ENCODE peak calls at places on chromosomes 11 and 22, in five cellular contexts. One of them, this sample, is unnamed.
A peak's percentile ranks its signal among the peaks of the same experiment; 100 is the strongest.

GRCh38 chr22:21064917-21065864 is 19.4 kb downstream of the LRRC74B start:
- DNase-seq in AG10803: peak; percentile 23
- DNase-seq in K562: peak; percentile 20
- DNase-seq in mesothelial cell of epicardium: no peak
- DNase-seq in tibial artery: no peak
- DNase-seq in this sample: no peak

GRCh38 chr22:27164781-27165503 is 507.6 kb downstream of the MIAT start:
- DNase-seq in tibial artery: no peak
- DNase-seq in K562: no peak
- DNase-seq in AG10803: no peak
- DNase-seq in mesothelial cell of epicardium: no peak
- DNase-seq in this sample: no peak

GRCh38 chr22:49299821-49300231 is 527.8 kb downstream of the BRD1 start:
- DNase-seq in AG10803: no peak
- DNase-seq in tibial artery: peak; percentile 11
- DNase-seq in K562: no peak
- DNase-seq in mesothelial cell of epicardium: peak; percentile 13
- DNase-seq in this sample: no peak

GRCh38 chr11:48307760-48308386 is 1.9 kb downstream of the OR4S1 start:
- DNase-seq in AG10803: peak; percentile 54
- DNase-seq in K562: peak; percentile 45
- DNase-seq in tibial artery: peak; percentile 55
- DNase-seq in mesothelial cell of epicardium: no peak
- DNase-seq in this sample: peak; percentile 49

GRCh38 chr11:75523189-75523588 is 2.6 kb downstream of the GDPD5 start:
- DNase-seq in AG10803: no peak
- DNase-seq in mesothelial cell of epicardium: no peak
- DNase-seq in K562: no peak
- DNase-seq in tibial artery: no peak
- DNase-seq in this sample: no peak

GRCh38 chr22:29719894-29720645 is at the start of gene CABP7:
- DNase-seq in tibial artery: no peak
- DNase-seq in mesothelial cell of epicardium: no peak
- DNase-seq in K562: peak; percentile 44
- DNase-seq in AG10803: no peak
- DNase-seq in this sample: no peak

GRCh38 chr22:45552580-45553332 is 50.1 kb downstream of the FBLN1 start:
- DNase-seq in AG10803: peak; percentile 98
- DNase-seq in K562: no peak
- DNase-seq in mesothelial cell of epicardium: no peak
- DNase-seq in tibial artery: peak; percentile 56
- DNase-seq in this sample: peak; percentile 17

GRCh38 chr11:6225896-6226295 is 8.5 kb downstream of the FHIP1B start:
- DNase-seq in K562: no peak
- DNase-seq in mesothelial cell of epicardium: no peak
- DNase-seq in tibial artery: no peak
- DNase-seq in AG10803: no peak
- DNase-seq in this sample: no peak

GRCh38 chr11:8714622-8715225 is 32.1 kb downstream of the RPL27A start:
- DNase-seq in AG10803: no peak
- DNase-seq in K562: no peak
- DNase-seq in mesothelial cell of epicardium: no peak
- DNase-seq in tibial artery: no peak
- DNase-seq in this sample: no peak

GRCh38 chr11:60343094-60343704 is 16.1 kb downstream of the MS4A6E start:
- DNase-seq in AG10803: no peak
- DNase-seq in K562: peak; percentile 39
- DNase-seq in tibial artery: no peak
- DNase-seq in mesothelial cell of epicardium: no peak
- DNase-seq in this sample: no peak

GRCh38 chr11:1051356-1052132 is 15.0 kb upstream of the MUC6 start:
- DNase-seq in tibial artery: no peak
- DNase-seq in mesothelial cell of epicardium: no peak
- DNase-seq in AG10803: no peak
- DNase-seq in K562: no peak
- DNase-seq in this sample: no peak

GRCh38 chr22:31128156-31128555 is 5.4 kb downstream of the INPP5J start:
- DNase-seq in K562: no peak
- DNase-seq in AG10803: no peak
- DNase-seq in mesothelial cell of epicardium: no peak
- DNase-seq in tibial artery: no peak
- DNase-seq in this sample: no peak

GRCh38 chr22:47395481-47395880 is 633.0 kb downstream of the TBC1D22A start:
- DNase-seq in mesothelial cell of epicardium: no peak
- DNase-seq in tibial artery: peak; percentile 14
- DNase-seq in AG10803: no peak
- DNase-seq in K562: no peak
- DNase-seq in this sample: no peak

GRCh38 chr22:46533434-46533833 is 4.0 kb downstream of the CELSR1 start:
- DNase-seq in AG10803: no peak
- DNase-seq in mesothelial cell of epicardium: no peak
- DNase-seq in K562: peak; percentile 30
- DNase-seq in tibial artery: no peak
- DNase-seq in this sample: no peak

GRCh38 chr11:44865866-44866272 is 84.8 kb downstream of the TP53I11 start:
- DNase-seq in mesothelial cell of epicardium: no peak
- DNase-seq in K562: no peak
- DNase-seq in AG10803: no peak
- DNase-seq in tibial artery: no peak
- DNase-seq in this sample: no peak

GRCh38 chr11:15234796-15235195 is 120.1 kb downstream of the INSC start:
- DNase-seq in tibial artery: no peak
- DNase-seq in AG10803: no peak
- DNase-seq in K562: no peak
- DNase-seq in mesothelial cell of epicardium: no peak
- DNase-seq in this sample: no peak

GRCh38 chr22:46752911-46753310 is 9.5 kb upstream of the TBC1D22A start:
- DNase-seq in AG10803: no peak
- DNase-seq in K562: no peak
- DNase-seq in tibial artery: no peak
- DNase-seq in mesothelial cell of epicardium: no peak
- DNase-seq in this sample: no peak

GRCh38 chr11:58905141-58905715 is 34.1 kb upstream of the GLYATL1 start:
- DNase-seq in tibial artery: peak; percentile 31
- DNase-seq in K562: no peak
- DNase-seq in AG10803: peak; percentile 59
- DNase-seq in mesothelial cell of epicardium: peak; percentile 39
- DNase-seq in this sample: peak; percentile 53

GRCh38 chr11:120227228-120227852 is 12.6 kb upstream of the POU2F3 start:
- DNase-seq in mesothelial cell of epicardium: no peak
- DNase-seq in K562: no peak
- DNase-seq in tibial artery: no peak
- DNase-seq in AG10803: no peak
- DNase-seq in this sample: no peak

GRCh38 chr11:120229451-120230424 is 10.2 kb upstream of the POU2F3 start:
- DNase-seq in tibial artery: no peak
- DNase-seq in mesothelial cell of epicardium: no peak
- DNase-seq in K562: peak; percentile 64
- DNase-seq in AG10803: no peak
- DNase-seq in this sample: peak; percentile 41

GRCh38 chr11:120230433-120231071 is 9.4 kb upstream of the POU2F3 start:
- DNase-seq in tibial artery: no peak
- DNase-seq in K562: no peak
- DNase-seq in mesothelial cell of epicardium: no peak
- DNase-seq in AG10803: no peak
- DNase-seq in this sample: no peak

GRCh38 chr11:120226714-120227113 is 13.2 kb upstream of the POU2F3 start:
- DNase-seq in K562: no peak
- DNase-seq in AG10803: no peak
- DNase-seq in tibial artery: no peak
- DNase-seq in mesothelial cell of epicardium: no peak
- DNase-seq in this sample: no peak

DNA sequence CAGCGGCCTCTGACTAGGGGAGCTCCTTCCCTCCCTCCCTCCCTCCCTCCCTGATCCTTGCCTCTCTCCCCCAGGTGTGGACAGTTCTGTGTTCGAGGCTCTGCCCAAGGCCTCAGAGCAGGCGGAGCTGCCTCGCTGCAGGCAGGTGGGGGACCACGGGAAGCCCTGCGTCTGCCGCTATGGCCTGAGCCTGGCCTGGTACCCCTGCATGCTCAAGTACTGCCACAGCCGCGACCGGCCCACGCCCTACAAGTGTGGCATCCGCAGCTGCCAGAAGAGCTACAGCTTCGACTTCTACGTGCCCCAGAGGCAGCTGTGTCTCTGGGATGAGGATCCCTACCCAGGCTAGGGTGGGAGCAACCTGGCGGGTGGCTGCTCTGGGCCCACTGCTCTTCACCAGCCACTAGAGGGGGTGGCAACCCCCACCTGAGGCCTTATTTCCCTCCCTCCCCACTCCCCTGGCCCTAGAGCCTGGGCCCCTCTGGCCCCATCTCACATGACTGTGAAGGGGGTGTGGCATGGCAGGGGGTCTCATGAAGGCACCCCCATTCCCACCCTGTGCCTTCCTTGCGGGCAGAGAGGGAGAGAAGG is 11.1 kb upstream of the POU2F3 start:
- DNase-seq in tibial artery: no peak
- DNase-seq in mesothelial cell of epicardium: no peak
- DNase-seq in AG10803: no peak
- DNase-seq in K562: peak; percentile 46
- DNase-seq in this sample: no peak
- TF ChIP-seq CTCF in tibial artery: no peak
- TF ChIP-seq CTCF in mesothelial cell of epicardium: no peak
- TF ChIP-seq CTCF in AG10803: no peak
- TF ChIP-seq CTCF in K562: peak; percentile 44
- TF ChIP-seq CTCF in this sample: peak; percentile 32

GRCh38 chr11:63907808-63908530 is 9.0 kb downstream of the RCOR2 start:
- DNase-seq in AG10803: no peak
- DNase-seq in K562: no peak
- DNase-seq in mesothelial cell of epicardium: no peak
- DNase-seq in tibial artery: no peak
- DNase-seq in this sample: no peak
- TF ChIP-seq CTCF in AG10803: no peak
- TF ChIP-seq CTCF in K562: no peak
- TF ChIP-seq CTCF in mesothelial cell of epicardium: no peak
- TF ChIP-seq CTCF in tibial artery: no peak
- TF ChIP-seq CTCF in this sample: no peak

DNA sequence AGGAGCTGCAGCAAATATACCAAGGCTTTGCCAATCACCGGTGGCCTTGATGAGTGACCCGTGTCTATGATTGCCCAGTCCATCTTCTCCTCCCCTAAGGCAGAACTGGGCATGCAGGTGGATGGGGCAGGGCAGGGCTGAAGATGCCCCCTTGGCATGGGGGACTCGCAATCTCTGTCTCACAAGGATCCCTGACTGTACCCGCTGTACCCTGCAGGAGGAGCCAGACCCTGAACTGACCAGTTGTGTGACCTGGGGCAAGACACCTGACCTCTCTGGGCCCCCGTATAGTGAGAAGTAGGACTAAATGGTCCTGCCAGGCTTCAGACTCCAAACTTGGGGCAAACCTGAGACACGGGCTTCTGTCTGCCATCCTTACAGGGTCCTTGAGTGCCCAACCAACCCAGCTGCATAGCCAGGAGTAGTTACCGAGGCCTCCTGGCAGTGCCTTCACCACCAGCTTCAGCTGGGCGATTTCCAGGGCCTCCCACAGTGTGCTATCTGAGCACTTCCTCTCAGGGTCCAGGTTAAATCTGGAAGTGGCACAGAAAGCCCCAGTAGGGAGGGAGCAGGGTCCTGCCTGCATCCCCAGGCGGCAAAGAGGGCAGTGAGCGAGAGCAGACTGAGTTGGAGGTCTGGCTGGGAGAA is 6.4 kb upstream of the KCNJ11 start:
- DNase-seq in mesothelial cell of epicardium: no peak
- DNase-seq in K562: no peak
- DNase-seq in tibial artery: no peak
- DNase-seq in AG10803: no peak
- DNase-seq in this sample: no peak
- TF ChIP-seq CTCF in mesothelial cell of epicardium: no peak
- TF ChIP-seq CTCF in K562: no peak
- TF ChIP-seq CTCF in tibial artery: no peak
- TF ChIP-seq CTCF in AG10803: no peak
- TF ChIP-seq CTCF in this sample: no peak

GRCh38 chr11:2150206-2150847 is 10.7 kb downstream of the INS start:
- DNase-seq in mesothelial cell of epicardium: no peak
- DNase-seq in K562: no peak
- DNase-seq in AG10803: peak; percentile 47
- DNase-seq in tibial artery: no peak
- DNase-seq in this sample: peak; percentile 43
- TF ChIP-seq CTCF in mesothelial cell of epicardium: peak; percentile 40
- TF ChIP-seq CTCF in K562: peak; percentile 41
- TF ChIP-seq CTCF in AG10803: peak; percentile 63
- TF ChIP-seq CTCF in tibial artery: no peak
- TF ChIP-seq CTCF in this sample: peak; percentile 74

DNA sequence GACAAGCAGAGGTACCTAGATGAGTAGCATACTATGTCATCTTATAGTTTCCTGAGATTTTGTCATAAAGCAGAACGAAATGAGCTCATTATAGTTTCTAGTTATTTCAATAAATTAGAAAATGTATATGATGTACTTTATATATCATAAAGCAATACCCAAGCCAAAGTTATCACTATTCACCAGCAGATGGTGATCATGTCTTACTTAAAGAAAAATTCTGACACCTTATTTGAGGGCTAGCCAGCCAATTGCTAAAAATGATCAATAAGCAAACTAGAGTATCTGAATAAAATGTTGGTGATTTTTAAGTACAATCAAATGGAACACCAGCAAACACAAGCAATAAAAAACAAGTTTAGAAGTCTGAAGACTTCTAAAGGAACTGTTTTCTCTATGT is 44.1 kb downstream of the RSF1 start:
- DNase-seq in mesothelial cell of epicardium: no peak
- DNase-seq in K562: no peak
- DNase-seq in AG10803: no peak
- DNase-seq in tibial artery: no peak
- DNase-seq in this sample: no peak
- TF ChIP-seq CTCF in mesothelial cell of epicardium: peak; percentile 40
- TF ChIP-seq CTCF in K562: peak; percentile 27
- TF ChIP-seq CTCF in AG10803: peak; percentile 45
- TF ChIP-seq CTCF in tibial artery: no peak
- TF ChIP-seq CTCF in this sample: no peak

DNA sequence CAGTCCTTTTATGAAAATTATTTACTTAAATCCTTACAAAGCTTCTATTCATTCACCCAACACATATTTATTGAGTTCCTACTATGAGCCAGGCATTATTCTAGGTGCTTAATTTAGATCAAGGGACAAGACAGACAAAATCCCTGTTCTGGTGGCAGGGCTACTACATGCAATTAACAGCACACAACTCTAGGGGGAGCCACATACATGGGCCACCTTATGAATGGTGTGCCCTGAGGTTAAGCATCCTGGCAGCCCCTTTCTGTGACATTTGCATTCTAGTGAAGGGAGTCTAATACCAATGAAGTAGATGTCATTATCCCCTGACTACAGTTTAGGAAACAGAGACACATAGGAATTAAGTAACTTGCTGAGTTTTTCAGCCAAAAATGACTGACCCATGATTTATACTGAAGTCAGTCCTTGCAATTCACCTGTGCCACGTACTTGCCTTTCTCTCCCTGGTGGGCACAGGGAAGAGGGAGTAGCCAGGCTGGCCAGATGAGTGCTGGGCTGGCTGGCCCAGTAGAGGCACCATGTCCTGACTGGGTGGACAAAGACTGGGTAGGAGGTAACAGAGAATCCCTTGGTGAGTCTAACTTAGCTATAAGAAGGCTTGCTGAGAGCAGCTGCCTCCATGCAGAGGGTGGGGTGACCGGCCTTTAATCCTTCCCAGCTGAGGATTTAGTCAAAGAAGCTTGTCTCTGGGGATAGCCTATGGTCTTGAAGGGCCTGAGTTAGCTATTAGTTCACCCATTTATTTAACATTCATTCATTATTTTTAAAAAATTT is 52.0 kb upstream of the ELF5 start:
- DNase-seq in K562: peak; percentile 59
- DNase-seq in tibial artery: no peak
- DNase-seq in AG10803: no peak
- DNase-seq in mesothelial cell of epicardium: no peak
- DNase-seq in this sample: peak; percentile 26
- TF ChIP-seq CTCF in K562: peak; percentile 64
- TF ChIP-seq CTCF in tibial artery: no peak
- TF ChIP-seq CTCF in AG10803: peak; percentile 21
- TF ChIP-seq CTCF in mesothelial cell of epicardium: no peak
- TF ChIP-seq CTCF in this sample: peak; percentile 69

This sample was measured in endothelial cell.